ENCODE peak calls at places on chromosomes 13 and 19, in five cellular contexts. One of them, this sample, is unnamed.

GRCh38 chr13:32850311-32851052 is 165.7 kb upstream of the KL start:
- DNase-seq in neuronal stem cell: no peak
- DNase-seq in H9: no peak
- DNase-seq in H1: peak; percentile 19
- DNase-seq in mesenchymal stem cell: no peak
- DNase-seq in this sample: no peak

GRCh38 chr19:53942001-53942786 is 20.5 kb upstream of the CACNG8 start:
- DNase-seq in neuronal stem cell: peak; percentile 93
- DNase-seq in H1: peak; percentile 100
- DNase-seq in mesenchymal stem cell: no peak
- DNase-seq in H9: peak; percentile 97
- DNase-seq in this sample: no peak

GRCh38 chr19:58097783-58098681 is at the start of gene ZSCAN18:
- DNase-seq in H9: peak; percentile 99
- DNase-seq in mesenchymal stem cell: peak; percentile 97
- DNase-seq in H1: peak; percentile 100
- DNase-seq in neuronal stem cell: peak; percentile 100
- DNase-seq in this sample: peak; percentile 98

GRCh38 chr19:45137179-45137761 is 23.5 kb downstream of the NKPD1 start:
- DNase-seq in neuronal stem cell: no peak
- DNase-seq in H1: no peak
- DNase-seq in H9: no peak
- DNase-seq in mesenchymal stem cell: no peak
- DNase-seq in this sample: no peak

GRCh38 chr19:18847516-18848463 is 16.0 kb downstream of the UPF1 start:
- DNase-seq in mesenchymal stem cell: no peak
- DNase-seq in H9: no peak
- DNase-seq in neuronal stem cell: no peak
- DNase-seq in H1: no peak
- DNase-seq in this sample: no peak

GRCh38 chr13:60379837-60380236 is 17.2 kb upstream of the TDRD3 start:
- DNase-seq in mesenchymal stem cell: no peak
- DNase-seq in H1: no peak
- DNase-seq in neuronal stem cell: no peak
- DNase-seq in H9: no peak
- DNase-seq in this sample: no peak

GRCh38 chr19:16206046-16206605 is 8.4 kb downstream of the AP1M1 start:
- DNase-seq in mesenchymal stem cell: no peak
- DNase-seq in neuronal stem cell: no peak
- DNase-seq in H9: no peak
- DNase-seq in H1: no peak
- DNase-seq in this sample: no peak

GRCh38 chr13:33355470-33355869 is 69.9 kb upstream of the STARD13 start:
- DNase-seq in H1: no peak
- DNase-seq in H9: no peak
- DNase-seq in neuronal stem cell: no peak
- DNase-seq in mesenchymal stem cell: peak; percentile 77
- DNase-seq in this sample: peak; percentile 23

GRCh38 chr19:54294539-54294938 is 13.6 kb upstream of the LILRB2 start:
- DNase-seq in H9: no peak
- DNase-seq in mesenchymal stem cell: no peak
- DNase-seq in H1: no peak
- DNase-seq in neuronal stem cell: no peak
- DNase-seq in this sample: no peak

GRCh38 chr13:99860736-99861135 is 110.8 kb downstream of the ZIC5 start:
- DNase-seq in H1: no peak
- DNase-seq in neuronal stem cell: peak; percentile 84
- DNase-seq in H9: no peak
- DNase-seq in mesenchymal stem cell: no peak
- DNase-seq in this sample: no peak

GRCh38 chr13:32791545-32792172 is 205.4 kb downstream of the PDS5B start:
- DNase-seq in neuronal stem cell: no peak
- DNase-seq in mesenchymal stem cell: peak; percentile 15
- DNase-seq in H1: no peak
- DNase-seq in H9: no peak
- DNase-seq in this sample: no peak

GRCh38 chr13:113904411-113904810 is 40.5 kb upstream of the GAS6 start:
- DNase-seq in neuronal stem cell: no peak
- DNase-seq in H9: peak; percentile 65
- DNase-seq in mesenchymal stem cell: peak; percentile 41
- DNase-seq in H1: peak; percentile 72
- DNase-seq in this sample: no peak

GRCh38 chr13:111181977-111182376 is 66.9 kb downstream of the ARHGEF7 start:
- DNase-seq in H1: no peak
- DNase-seq in H9: no peak
- DNase-seq in neuronal stem cell: no peak
- DNase-seq in mesenchymal stem cell: no peak
- DNase-seq in this sample: no peak

GRCh38 chr19:28388988-28389387 is 824.0 kb downstream of the UQCRFS1 start:
- DNase-seq in neuronal stem cell: no peak
- DNase-seq in H1: no peak
- DNase-seq in H9: no peak
- DNase-seq in mesenchymal stem cell: no peak
- DNase-seq in this sample: no peak

GRCh38 chr13:34347784-34348573 is 530.0 kb downstream of the RFC3 start:
- DNase-seq in mesenchymal stem cell: peak; percentile 71
- DNase-seq in neuronal stem cell: no peak
- DNase-seq in H1: no peak
- DNase-seq in H9: no peak
- DNase-seq in this sample: peak; percentile 49

GRCh38 chr19:49390131-49390977 is 2.3 kb downstream of the KASH5 start:
- DNase-seq in mesenchymal stem cell: no peak
- DNase-seq in H1: no peak
- DNase-seq in H9: no peak
- DNase-seq in neuronal stem cell: no peak
- DNase-seq in this sample: no peak

GRCh38 chr19:1806184-1807029 is 5.7 kb downstream of the ATP8B3 start:
- DNase-seq in mesenchymal stem cell: no peak
- DNase-seq in H1: no peak
- DNase-seq in neuronal stem cell: no peak
- DNase-seq in H9: no peak
- DNase-seq in this sample: no peak

GRCh38 chr19:58000677-58001076 is 1.9 kb downstream of the ZNF606 start:
- DNase-seq in H1: no peak
- DNase-seq in neuronal stem cell: no peak
- DNase-seq in H9: no peak
- DNase-seq in mesenchymal stem cell: no peak
- DNase-seq in this sample: no peak

GRCh38 chr19:9621156-9622037 is at the start of gene ZNF561:
- DNase-seq in mesenchymal stem cell: peak; percentile 93
- DNase-seq in H1: peak; percentile 88
- DNase-seq in neuronal stem cell: peak; percentile 86
- DNase-seq in H9: peak; percentile 89
- DNase-seq in this sample: peak; percentile 76

GRCh38 chr19:29694669-29695627 is 20.1 kb downstream of the C19orf12 start:
- DNase-seq in mesenchymal stem cell: peak; percentile 75
- DNase-seq in H9: peak; percentile 88
- DNase-seq in neuronal stem cell: peak; percentile 59
- DNase-seq in H1: peak; percentile 92
- DNase-seq in this sample: peak; percentile 81

DNA sequence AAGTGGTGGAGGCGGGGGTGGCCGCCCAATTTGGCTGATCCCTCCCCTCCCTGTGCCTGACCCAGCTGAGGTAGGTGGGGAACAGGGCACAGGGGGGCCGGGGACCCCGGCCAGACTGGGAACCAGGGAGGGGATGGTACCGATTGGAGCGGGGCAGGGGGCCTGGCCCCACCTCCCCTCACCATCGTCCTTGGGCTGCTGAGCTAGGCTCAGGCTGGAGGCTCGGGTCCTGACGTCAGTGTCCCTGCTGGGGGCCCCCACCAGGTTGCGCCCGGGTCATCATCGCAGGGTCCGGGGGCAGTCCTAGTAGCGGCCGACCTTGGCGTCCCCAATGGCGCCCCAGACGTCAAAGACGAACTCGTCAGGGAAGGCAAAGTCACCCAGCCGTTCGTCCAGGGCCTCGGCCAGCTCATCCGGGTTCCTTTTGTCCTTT is 3.0 kb upstream of the PTGER1 start:
- DNase-seq in H9: no peak
- DNase-seq in neuronal stem cell: no peak
- DNase-seq in H1: no peak
- DNase-seq in mesenchymal stem cell: no peak
- DNase-seq in this sample: no peak
- H2BK12ac ChIP-seq in H9: no peak overlapping the region
- H2BK12ac ChIP-seq in neuronal stem cell: no peak overlapping the region
- H2BK12ac ChIP-seq in H1: no peak overlapping the region
- H2BK12ac ChIP-seq in mesenchymal stem cell: no peak overlapping the region
- H2BK12ac ChIP-seq in this sample: no peak overlapping the region

GRCh38 chr13:61410669-61411297 is 4.9 kb downstream of the PCDH20 start:
- DNase-seq in H1: no peak
- DNase-seq in neuronal stem cell: no peak
- DNase-seq in H9: no peak
- DNase-seq in mesenchymal stem cell: peak; percentile 8
- DNase-seq in this sample: peak; percentile 28

GRCh38 chr13:61414136-61414535 is 1.5 kb downstream of the PCDH20 start:
- DNase-seq in H1: no peak
- DNase-seq in H9: no peak
- DNase-seq in mesenchymal stem cell: no peak
- DNase-seq in neuronal stem cell: no peak
- DNase-seq in this sample: no peak

GRCh38 chr13:61414686-61415664 is 674 bp downstream of the PCDH20 start:
- DNase-seq in neuronal stem cell: peak; percentile 75
- DNase-seq in mesenchymal stem cell: peak; percentile 18
- DNase-seq in H9: peak; percentile 93
- DNase-seq in H1: peak; percentile 78
- DNase-seq in this sample: no peak

GRCh38 chr13:61415749-61416148 is at the start of gene PCDH20:
- DNase-seq in neuronal stem cell: no peak
- DNase-seq in H1: no peak
- DNase-seq in mesenchymal stem cell: no peak
- DNase-seq in H9: no peak
- DNase-seq in this sample: no peak

DNA sequence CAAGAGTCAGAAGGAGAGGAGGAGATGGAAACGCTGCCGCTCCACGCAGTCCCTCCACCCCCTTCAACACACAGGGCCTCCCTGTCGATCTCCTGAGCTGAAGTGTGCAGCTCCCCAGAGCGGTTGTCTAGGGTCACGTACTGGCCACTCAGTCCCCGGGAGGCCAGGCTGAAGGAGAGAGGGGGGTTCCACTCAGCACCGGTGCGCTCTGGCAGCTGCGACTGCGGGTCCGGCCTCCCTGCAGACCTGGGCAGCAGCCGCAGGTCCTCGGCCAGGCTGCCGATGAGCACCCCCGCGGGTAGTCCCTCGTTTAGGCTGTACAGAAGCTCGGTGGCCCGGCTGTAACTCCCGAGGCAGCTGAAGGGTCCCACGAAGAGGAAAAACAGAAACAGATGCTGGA is 2.1 kb downstream of the PCDH20 start:
- DNase-seq in neuronal stem cell: peak; percentile 14
- DNase-seq in H9: peak; percentile 36
- DNase-seq in H1: peak; percentile 54
- DNase-seq in mesenchymal stem cell: no peak
- DNase-seq in this sample: no peak
- H3K23ac ChIP-seq in neuronal stem cell: no peak overlapping the region
- H3K23ac ChIP-seq in H9: no peak overlapping the region
- H3K23ac ChIP-seq in H1: no peak overlapping the region
- H3K23ac ChIP-seq in mesenchymal stem cell: no peak overlapping the region
- H3K23ac ChIP-seq in this sample: no peak overlapping the region

GRCh38 chr13:109783447-109783814 is 3.0 kb downstream of the IRS2 start:
- DNase-seq in H9: peak; percentile 74
- DNase-seq in H1: peak; percentile 79
- DNase-seq in mesenchymal stem cell: no peak
- DNase-seq in neuronal stem cell: no peak
- DNase-seq in this sample: no peak

GRCh38 chr13:109781384-109782065 is 4.9 kb downstream of the IRS2 start:
- DNase-seq in H9: no peak
- DNase-seq in mesenchymal stem cell: no peak
- DNase-seq in H1: no peak
- DNase-seq in neuronal stem cell: no peak
- DNase-seq in this sample: no peak

GRCh38 chr13:109783815-109784589 is 2.4 kb downstream of the IRS2 start:
- DNase-seq in H9: peak; percentile 50
- DNase-seq in H1: no peak
- DNase-seq in mesenchymal stem cell: peak; percentile 48
- DNase-seq in neuronal stem cell: no peak
- DNase-seq in this sample: no peak

GRCh38 chr13:109782066-109782822 is 4.1 kb downstream of the IRS2 start:
- DNase-seq in neuronal stem cell: no peak
- DNase-seq in mesenchymal stem cell: no peak
- DNase-seq in H9: no peak
- DNase-seq in H1: no peak
- DNase-seq in this sample: no peak

DNA sequence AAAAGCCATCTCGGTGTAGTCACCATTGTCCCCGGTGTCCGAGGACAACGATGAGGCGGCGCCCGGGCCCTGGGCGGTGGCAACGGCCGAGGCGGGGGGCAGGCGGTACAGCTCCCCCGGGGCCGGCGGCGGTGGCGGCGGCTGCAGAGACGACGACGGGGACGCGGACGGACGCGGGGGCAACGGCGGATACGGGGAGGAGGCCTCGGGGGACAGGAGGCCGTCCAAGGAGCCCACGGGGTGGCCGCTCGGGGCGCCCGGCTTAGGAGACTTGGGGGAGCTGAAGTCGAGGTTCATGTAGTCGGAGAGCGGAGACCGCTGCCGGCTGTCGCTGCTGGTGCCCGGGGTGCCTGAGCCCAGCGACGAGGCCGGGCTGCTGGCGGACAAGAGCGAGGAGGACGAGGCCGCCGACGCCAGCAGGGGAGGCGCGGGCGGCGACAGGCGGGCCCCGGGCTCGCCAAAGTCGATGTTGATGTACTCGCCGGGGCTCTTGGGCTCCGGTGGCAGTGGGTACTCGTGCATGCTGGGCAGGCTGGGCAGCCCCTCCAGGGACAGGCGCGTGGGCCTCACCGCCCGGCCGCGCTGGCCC is 3.5 kb downstream of the IRS2 start:
- DNase-seq in H1: no peak
- DNase-seq in mesenchymal stem cell: no peak
- DNase-seq in H9: no peak
- DNase-seq in neuronal stem cell: no peak
- DNase-seq in this sample: no peak
- H3K4me1 ChIP-seq in H1: peaks cover 3% of the 10 kb centered on the region
- H3K4me1 ChIP-seq in mesenchymal stem cell: peaks cover 39% of the 10 kb centered on the region
- H3K4me1 ChIP-seq in H9: peaks cover 9% of the 10 kb centered on the region
- H3K4me1 ChIP-seq in neuronal stem cell: peaks cover 11% of the 10 kb centered on the region
- H3K4me1 ChIP-seq in this sample: peaks cover 20% of the 10 kb centered on the region

GRCh38 chr13:45796421-45796960 is 55.1 kb downstream of the SIAH3 start:
- DNase-seq in mesenchymal stem cell: no peak
- DNase-seq in H9: no peak
- DNase-seq in neuronal stem cell: no peak
- DNase-seq in H1: no peak
- DNase-seq in this sample: no peak
- H2BK12ac ChIP-seq in mesenchymal stem cell: no peak overlapping the region
- H2BK12ac ChIP-seq in H9: no peak overlapping the region
- H2BK12ac ChIP-seq in neuronal stem cell: no peak overlapping the region
- H2BK12ac ChIP-seq in H1: no peak overlapping the region
- H2BK12ac ChIP-seq in this sample: no peak overlapping the region

This sample was measured in trophoblast cell.